ENCODE peak calls at places on chromosomes 1 and 21, in ten cellular contexts. Z is endodermal cell, G is tibial nerve, X is PC-3, N is heart right ventricle, F is ovary, D is gastrocnemius medialis, I is IMR-90, C is lower lobe of right lung, E is endothelial cell of umbilical vein. U is an unnamed sample.
A peak's percentile ranks its signal among the peaks of the same experiment; 100 is the strongest.

GRCh38 chr21:25568230-25568629 is 39.1 kb downstream of the MRPL39 start:
- DNase-seq in Z (peak; percentile 49), G (no peak), X (no peak), N (peak; percentile 44), F (peak; percentile 18), D (no peak), I (peak; percentile 78), C (peak; percentile 57), E (peak; percentile 86), U (peak; percentile 43)

GRCh38 chr21:41139951-41140350 is 28.0 kb upstream of the BACE2 start:
- DNase-seq in Z (no peak), G (no peak), X (no peak), N (no peak), F (no peak), D (no peak), I (no peak), C (no peak), E (no peak), U (no peak)

GRCh38 chr1:39863177-39863576 is 20.1 kb downstream of the TRIT1 start:
- DNase-seq in Z (no peak), G (no peak), X (no peak), N (no peak), F (no peak), D (no peak), I (no peak), C (no peak), E (no peak), U (no peak)

GRCh38 chr21:39650801-39651200 is 38.1 kb downstream of the B3GALT5 start:
- DNase-seq in Z (no peak), G (no peak), X (no peak), N (no peak), F (no peak), D (no peak), I (no peak), C (no peak), E (no peak), U (no peak)

GRCh38 chr1:58363639-58364038 is 182.9 kb downstream of the OMA1 start:
- DNase-seq in Z (no peak), G (no peak), X (no peak), N (no peak), F (no peak), D (no peak), I (no peak), C (no peak), E (no peak), U (no peak)

GRCh38 chr1:207872655-207873054 is 38.3 kb downstream of the CD34 start:
- DNase-seq in Z (no peak), G (no peak), X (no peak), N (no peak), F (no peak), D (no peak), I (no peak), C (no peak), E (no peak), U (no peak)

GRCh38 chr1:9145021-9145668 is 16.2 kb upstream of the GPR157 start:
- DNase-seq in Z (no peak), G (no peak), X (peak; percentile 49), N (no peak), F (peak; percentile 70), D (no peak), I (peak; percentile 81), C (peak; percentile 41), E (no peak), U (no peak)

GRCh38 chr1:235101558-235102258 is 26.9 kb downstream of the TOMM20 start:
- DNase-seq in Z (no peak), G (no peak), X (no peak), N (no peak), F (no peak), D (no peak), I (no peak), C (no peak), E (no peak), U (no peak)

GRCh38 chr1:7646981-7647901 is 123.9 kb upstream of the VAMP3 start:
- DNase-seq in Z (peak; percentile 89), G (peak; percentile 51), X (peak; percentile 70), N (peak; percentile 60), F (peak; percentile 44), D (no peak), I (peak; percentile 46), C (peak; percentile 82), E (peak; percentile 36), U (no peak)

GRCh38 chr1:159443063-159443750 is 3.7 kb downstream of the OR10J1 start:
- DNase-seq in Z (no peak), G (no peak), X (no peak), N (no peak), F (no peak), D (no peak), I (no peak), C (no peak), E (no peak), U (no peak)

GRCh38 chr21:46594276-46594675 is 10.6 kb downstream of the S100B start:
- DNase-seq in Z (no peak), G (no peak), X (no peak), N (no peak), F (no peak), D (no peak), I (no peak), C (no peak), E (no peak), U (no peak)

GRCh38 chr21:36709030-36709867 is 10.3 kb downstream of the SIM2 start:
- DNase-seq in Z (peak; percentile 72), G (no peak), X (no peak), N (no peak), F (no peak), D (no peak), I (no peak), C (no peak), E (no peak), U (peak; percentile 64)

GRCh38 chr1:114466334-114467014 is 44.5 kb downstream of the TRIM33 start:
- DNase-seq in Z (no peak), G (no peak), X (no peak), N (no peak), F (no peak), D (no peak), I (no peak), C (no peak), E (no peak), U (no peak)

GRCh38 chr1:64933296-64934070 is 32.9 kb downstream of the JAK1 start:
- DNase-seq in Z (no peak), G (no peak), X (peak; percentile 64), N (peak; percentile 58), F (no peak), D (peak; percentile 48), I (peak; percentile 96), C (no peak), E (peak; percentile 31), U (peak; percentile 78)

GRCh38 chr1:12085643-12086260 is 22.6 kb downstream of the TNFRSF8 start:
- DNase-seq in Z (no peak), G (no peak), X (no peak), N (no peak), F (no peak), D (no peak), I (no peak), C (no peak), E (no peak), U (no peak)

GRCh38 chr1:53557830-53558784 is 98.9 kb downstream of the DMRTB1 start:
- DNase-seq in Z (peak; percentile 30), G (no peak), X (no peak), N (no peak), F (no peak), D (no peak), I (no peak), C (peak; percentile 33), E (no peak), U (peak; percentile 31)

GRCh38 chr1:33029921-33030320 is 6.8 kb downstream of the AK2 start:
- DNase-seq in Z (no peak), G (no peak), X (no peak), N (no peak), F (no peak), D (no peak), I (no peak), C (no peak), E (no peak), U (no peak)
- H3K36me3 ChIP-seq in Z (peaks cover 27% of the 10 kb centered on the region), G (no peaks in the 10 kb centered on the region), X (peaks cover 48% of the 10 kb centered on the region), N (no peaks in the 10 kb centered on the region), F (no peaks in the 10 kb centered on the region), D (no peaks in the 10 kb centered on the region), I (peaks cover 10% of the 10 kb centered on the region), C (peaks cover 10% of the 10 kb centered on the region), E (no peaks in the 10 kb centered on the region), U (peaks cover 30% of the 10 kb centered on the region)

GRCh38 chr1:45354838-45355237 is 14.6 kb upstream of the MUTYH start:
- DNase-seq in Z (no peak), G (no peak), X (no peak), N (no peak), F (no peak), D (no peak), I (no peak), C (no peak), E (no peak), U (no peak)
- H3K27ac ChIP-seq in Z (no peak overlapping the region), G (no peak overlapping the region), X (no peak overlapping the region), N (no peak overlapping the region), F (no peak overlapping the region), D (peak overlapping the region; percentile 64), I (no peak overlapping the region), C (no peak overlapping the region), E (no peak overlapping the region), U (no peak overlapping the region)

DNA sequence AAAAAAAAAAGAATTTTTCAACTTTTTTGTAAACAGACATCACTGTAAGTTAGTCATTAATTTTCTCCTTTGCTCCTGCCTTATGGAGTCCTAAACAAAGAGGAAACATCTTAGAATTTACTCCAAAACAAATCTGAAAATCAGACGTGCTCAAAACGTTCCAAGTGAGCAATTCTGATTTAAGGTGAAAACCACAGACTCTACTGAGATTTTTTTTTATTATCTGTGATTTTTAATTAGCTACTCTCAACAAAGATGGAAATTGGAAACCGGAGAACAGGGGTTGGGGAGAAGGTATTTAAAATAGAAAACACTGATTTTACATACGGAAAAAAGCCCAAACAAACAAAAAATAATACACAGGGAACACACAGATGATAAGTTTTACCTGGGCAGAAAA is 7.8 kb upstream of the CTSK start:
- DNase-seq in Z (no peak), G (no peak), X (no peak), N (no peak), F (no peak), D (no peak), I (no peak), C (no peak), E (no peak), U (no peak)
- H3K36me3 ChIP-seq in Z (peaks cover 82% of the 10 kb centered on the region), G (peaks cover 5% of the 10 kb centered on the region), X (peaks cover 32% of the 10 kb centered on the region), N (no peaks in the 10 kb centered on the region), F (no peaks in the 10 kb centered on the region), D (no peaks in the 10 kb centered on the region), I (peaks cover 41% of the 10 kb centered on the region), C (peaks cover 100% of the 10 kb centered on the region), E (peaks cover 16% of the 10 kb centered on the region), U (peaks cover 94% of the 10 kb centered on the region)

DNA sequence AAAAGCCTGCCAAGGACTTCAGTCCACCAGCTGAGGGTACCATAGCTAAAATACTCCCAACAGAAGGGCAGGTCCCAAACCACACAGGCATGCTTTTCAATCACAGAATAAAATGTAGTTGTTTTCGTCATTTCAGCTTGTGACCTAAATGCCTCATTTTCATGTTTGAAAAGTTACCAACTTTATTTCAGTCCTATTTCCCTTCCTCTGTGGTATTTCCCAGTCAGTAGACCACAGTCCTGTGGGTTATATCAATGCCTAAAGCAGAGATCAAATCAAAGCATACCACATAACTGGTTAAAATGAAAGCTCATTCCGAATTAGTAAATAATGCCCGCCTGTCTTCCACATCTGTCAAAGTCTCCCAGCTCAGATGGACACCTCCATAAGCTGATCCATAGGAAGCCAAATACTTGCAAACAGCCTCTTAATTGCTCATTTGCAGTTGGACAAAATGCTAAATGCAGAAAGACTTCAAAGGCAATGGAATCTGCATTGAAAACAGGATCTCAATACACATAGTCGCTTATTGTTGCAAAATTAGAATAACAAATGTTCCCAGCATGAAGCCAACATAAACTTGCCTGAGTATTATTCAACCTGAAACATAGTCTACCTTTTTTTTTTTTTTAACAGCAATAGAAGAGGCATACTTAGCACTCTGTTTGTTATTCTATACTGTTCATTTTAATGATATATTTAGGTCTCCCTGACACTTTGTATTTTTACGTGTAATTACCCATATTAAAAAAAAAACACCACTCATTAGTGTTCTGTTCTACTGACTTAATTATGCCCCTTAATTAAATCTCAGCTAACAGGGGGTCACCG is 53.9 kb downstream of the NR5A2 start:
- DNase-seq in Z (peak; percentile 66), G (no peak), X (no peak), N (no peak), F (no peak), D (no peak), I (no peak), C (no peak), E (peak; percentile 76), U (no peak)
- H3K27ac ChIP-seq in Z (no peak overlapping the region), G (no peak overlapping the region), X (no peak overlapping the region), N (peak overlapping the region; percentile 33), F (no peak overlapping the region), D (no peak overlapping the region), I (no peak overlapping the region), C (no peak overlapping the region), E (no peak overlapping the region), U (no peak overlapping the region)